ENCODE peak calls at places on chromosomes 11 and 22, in five cellular contexts. A is fibroblast of villous mesenchyme, B is left ventricle myocardium inferior, R is heart left ventricle, G is breast epithelium. N is an unnamed sample.

GRCh38 chr11:84384637-84385227 is 1098.6 kb upstream of the CCDC90B start:
- DNase-seq in A (peak), G (peak), R (no peak), B (no peak), N (peak)

GRCh38 chr11:100383357-100383865 is 303.7 kb upstream of the ARHGAP42 start:
- DNase-seq in B (no peak), G (no peak), A (no peak), R (no peak), N (no peak)

GRCh38 chr22:17802822-17803221 is 28.6 kb upstream of the BID start:
- DNase-seq in R (no peak), G (no peak), A (no peak), B (no peak), N (no peak)

GRCh38 chr11:106397787-106398355 is 320.4 kb downstream of the AASDHPPT start:
- DNase-seq in G (no peak), A (no peak), B (no peak), R (no peak), N (no peak)

GRCh38 chr11:119618208-119618909 is 110.6 kb downstream of the NECTIN1 start:
- DNase-seq in B (peak), G (no peak), A (no peak), R (no peak), N (no peak)

GRCh38 chr11:33248416-33248957 is 8.7 kb upstream of the HIPK3 start:
- DNase-seq in R (no peak), B (no peak), A (peak), G (no peak), N (no peak)

GRCh38 chr11:46385169-46386004 is 3.9 kb downstream of the MDK start:
- DNase-seq in B (no peak), R (no peak), A (no peak), G (no peak), N (no peak)

GRCh38 chr11:96332236-96332761 is 10.7 kb downstream of the MAML2 start:
- DNase-seq in A (peak), R (no peak), B (no peak), G (no peak), N (no peak)

GRCh38 chr11:112877561-112877960 is 83.7 kb upstream of the NCAM1 start:
- DNase-seq in A (no peak), R (no peak), B (no peak), G (no peak), N (no peak)

DNA sequence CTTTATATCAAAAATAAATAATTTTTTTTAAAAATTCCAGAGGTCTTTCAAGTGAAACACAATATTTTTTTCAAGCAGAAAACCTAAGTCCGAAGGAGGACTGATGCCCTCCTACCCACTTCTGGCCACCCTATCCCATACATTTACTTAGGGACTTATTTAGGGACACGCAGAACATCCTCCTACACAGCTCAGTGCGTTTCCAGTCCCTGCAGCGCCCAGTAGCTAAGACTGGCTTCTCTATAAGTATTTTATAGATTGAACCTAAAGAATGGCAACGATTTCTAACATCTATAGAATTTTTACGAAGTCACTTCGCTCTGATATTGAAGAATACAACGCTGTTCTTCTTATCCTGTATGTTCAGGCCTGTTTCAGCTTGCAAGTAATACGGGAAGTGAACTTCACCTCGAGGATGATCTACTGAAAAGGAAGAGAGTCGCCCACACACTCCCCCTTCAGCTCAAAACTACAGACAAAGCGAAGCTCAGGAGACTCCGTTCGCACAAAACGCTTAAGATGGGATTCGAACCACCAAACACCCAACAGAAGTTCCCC is 341 bp downstream of the CHEK2 start:
- DNase-seq in G (no peak), B (no peak), A (no peak), R (no peak), N (no peak)
- TF ChIP-seq CTCF in G (no peak), B (no peak), A (no peak), R (no peak), N (no peak)

GRCh38 chr11:93743316-93743715 is 1.8 kb downstream of the C11orf54 start:
- DNase-seq in G (no peak), B (no peak), A (no peak), R (no peak), N (no peak)
- TF ChIP-seq CTCF in G (no peak), B (no peak), A (no peak), R (no peak), N (no peak)

GRCh38 chr11:8757047-8757446 is 74.5 kb downstream of the RPL27A start:
- DNase-seq in B (no peak), G (no peak), R (no peak), A (no peak), N (no peak)

GRCh38 chr11:8756201-8756600 is 73.6 kb downstream of the RPL27A start:
- DNase-seq in B (no peak), A (no peak), R (no peak), G (no peak), N (no peak)

GRCh38 chr11:8758619-8759169 is 76.1 kb downstream of the RPL27A start:
- DNase-seq in B (no peak), G (no peak), A (no peak), R (no peak), N (no peak)

GRCh38 chr11:8757533-8757932 is 74.9 kb downstream of the RPL27A start:
- DNase-seq in G (no peak), B (no peak), A (no peak), R (no peak), N (no peak)

GRCh38 chr11:8754241-8754640 is 71.6 kb downstream of the RPL27A start:
- DNase-seq in B (no peak), A (peak), R (no peak), G (no peak), N (no peak)
- TF ChIP-seq CTCF in B (peak), A (peak), R (no peak), G (peak), N (peak)

GRCh38 chr11:69101100-69101791 is 52.5 kb downstream of the TPCN2 start:
- DNase-seq in A (peak), R (peak), B (peak), G (peak), N (peak)
- TF ChIP-seq CTCF in A (peak), R (peak), B (peak), G (peak), N (peak)

DNA sequence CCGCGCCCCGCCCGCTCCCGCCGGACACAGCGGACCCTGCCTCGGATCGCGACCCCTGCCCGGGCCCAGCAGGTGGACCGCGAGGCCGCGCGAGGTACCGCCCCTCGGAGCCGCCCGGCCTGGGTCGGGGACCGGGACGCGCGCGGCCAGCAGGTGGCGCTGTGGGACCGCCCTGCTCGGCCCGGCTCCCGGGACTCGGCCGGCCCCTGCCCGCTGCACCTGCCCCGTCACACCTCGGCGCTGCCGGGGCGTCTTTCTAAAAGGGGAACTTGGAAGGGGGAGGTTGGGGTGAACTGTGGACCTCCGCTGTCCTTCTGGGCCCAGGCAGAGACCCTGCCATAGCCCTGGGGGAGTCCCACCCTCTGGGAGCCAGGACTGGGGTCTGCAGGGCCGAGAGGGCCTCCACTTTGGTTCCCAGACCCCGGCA is 11.1 kb downstream of the CRELD2 start:
- DNase-seq in G (no peak), A (peak), B (peak), R (peak), N (peak)
- TF ChIP-seq CTCF in G (no peak), A (peak), B (peak), R (peak), N (peak)

DNA sequence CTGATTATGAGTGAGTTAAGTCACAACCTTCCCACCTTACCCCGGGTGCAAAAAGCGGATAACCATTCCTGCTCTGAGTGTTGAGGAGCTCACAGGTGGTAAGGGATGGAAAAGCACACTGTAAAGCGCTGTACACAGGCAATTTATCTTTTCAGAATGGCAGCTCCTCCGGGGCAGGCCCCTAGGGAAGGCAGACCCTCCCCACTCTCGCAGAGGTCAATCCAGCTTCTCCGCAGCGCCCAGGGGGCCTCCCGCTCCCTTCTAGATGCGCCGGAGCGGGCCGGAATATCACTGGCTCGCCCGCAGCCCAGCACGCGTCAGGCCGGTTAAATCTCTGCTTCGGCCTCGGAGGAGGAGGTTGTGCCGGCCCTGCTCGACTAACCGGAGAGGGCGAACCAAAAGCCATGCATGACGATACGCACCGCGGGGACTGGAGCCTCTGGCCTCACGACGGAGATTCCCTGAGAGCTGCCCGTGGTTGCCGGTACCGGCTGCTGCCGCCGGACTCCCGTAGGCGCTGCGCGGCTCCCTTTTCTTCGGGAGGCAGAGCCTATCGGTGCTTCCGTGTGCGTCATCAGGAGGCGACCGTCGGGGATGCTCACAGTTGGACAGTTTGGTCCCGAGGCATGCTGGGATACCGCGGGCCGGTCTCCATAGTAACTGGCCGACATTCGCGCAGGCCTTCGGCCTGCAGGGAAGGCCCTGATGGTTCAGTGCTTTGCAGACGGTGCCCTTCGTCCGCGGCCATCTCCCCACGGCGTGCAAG is at the start of gene BRMS1:
- DNase-seq in G (peak), B (peak), A (peak), R (peak), N (peak)
- TF ChIP-seq CTCF in G (no peak), B (peak), A (peak), R (peak), N (no peak)

DNA sequence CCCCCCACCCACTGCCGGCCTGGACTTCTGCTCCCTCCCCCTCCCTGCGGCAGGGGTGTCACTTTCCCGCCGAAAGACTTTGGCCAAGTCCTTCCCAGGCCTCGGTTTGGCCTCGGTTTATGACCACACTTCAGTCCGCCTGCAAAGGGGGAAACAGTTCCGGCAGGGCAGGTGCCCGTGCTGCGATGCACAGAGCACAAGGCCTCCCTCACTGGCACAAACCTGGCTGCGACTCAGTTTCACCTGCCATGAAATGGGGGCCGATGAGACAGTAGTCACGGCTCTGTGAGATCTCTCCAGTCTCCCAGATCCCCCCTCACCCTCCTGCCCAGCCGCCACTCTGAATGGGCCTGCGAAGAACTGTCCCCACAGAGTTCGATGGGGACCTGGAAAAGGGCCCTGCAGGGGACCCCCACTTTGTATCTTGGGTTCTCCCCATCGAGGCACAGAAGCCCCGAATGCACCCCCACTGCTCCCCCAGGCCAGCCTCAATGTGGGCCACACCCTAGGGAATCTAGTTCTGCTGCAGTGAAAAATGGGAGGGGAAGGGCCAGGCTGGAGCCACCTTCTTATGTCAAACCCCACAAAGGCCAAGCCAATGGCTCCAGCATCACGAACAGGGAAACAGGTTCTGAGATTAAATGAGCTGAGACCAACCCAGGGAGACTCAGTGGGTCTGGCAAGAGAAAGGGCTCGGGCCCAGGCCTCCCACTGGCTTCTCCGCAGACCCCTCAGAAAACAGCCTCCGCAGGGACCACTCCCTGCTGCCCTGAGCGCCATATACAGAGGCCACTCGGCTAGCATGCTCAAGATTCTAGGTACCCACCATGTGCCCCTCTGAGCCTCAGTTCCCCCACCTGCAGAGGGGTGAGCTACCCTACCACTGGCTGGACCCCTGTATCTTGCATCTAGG is 29.0 kb downstream of the ARVCF start:
- DNase-seq in A (no peak), G (no peak), R (peak), B (no peak), N (no peak)
- TF ChIP-seq CTCF in A (no peak), G (no peak), R (no peak), B (no peak), N (no peak)

N was measured in endothelial cell.